ENCODE peak calls at places on chromosomes 3 and 15, in six cellular contexts. W is cardiac fibroblast; X is astrocyte of the cerebellum; G is hepatocyte; I is CD8-positive, alpha-beta T cell; D is pancreas. K is an unnamed sample.

GRCh38 chr15:32028921-32029320 is 1.4 kb upstream of the CHRNA7 start:
- DNase-seq in W (no peak), X (no peak), G (no peak), I (no peak), D (no peak), K (no peak)

GRCh38 chr3:127820221-127820870 is 2.0 kb downstream of the MGLL start:
- DNase-seq in W (peak; percentile 21), X (no peak), G (no peak), I (no peak), D (no peak), K (no peak)

GRCh38 chr3:156675744-156676466 is 1.5 kb downstream of the TIPARP start:
- DNase-seq in W (peak; percentile 92), X (peak; percentile 84), G (peak; percentile 79), I (peak; percentile 6), D (peak; percentile 41), K (peak; percentile 87)

GRCh38 chr3:195731356-195731960 is 10.7 kb downstream of the MUC20 start:
- DNase-seq in W (no peak), X (no peak), G (no peak), I (no peak), D (no peak), K (no peak)

GRCh38 chr15:66766282-66767228 is 64.5 kb downstream of the SMAD6 start:
- DNase-seq in W (no peak), X (no peak), G (peak; percentile 37), I (no peak), D (no peak), K (no peak)

GRCh38 chr3:79286882-79287281 is 480.9 kb downstream of the ROBO1 start:
- DNase-seq in W (no peak), X (no peak), G (no peak), I (no peak), D (no peak), K (no peak)

GRCh38 chr3:1987983-1988382 is 110.7 kb upstream of the CNTN4 start:
- DNase-seq in W (peak; percentile 1), X (no peak), G (peak; percentile 63), I (no peak), D (peak; percentile 13), K (no peak)

GRCh38 chr15:93035953-93036810 is 52.8 kb downstream of the RGMA start:
- DNase-seq in W (peak; percentile 45), X (no peak), G (peak; percentile 50), I (no peak), D (peak; percentile 61), K (no peak)

GRCh38 chr3:13506239-13506638 is 26.1 kb downstream of the HDAC11 start:
- DNase-seq in W (no peak), X (no peak), G (no peak), I (no peak), D (no peak), K (no peak)

GRCh38 chr3:186536883-186537553 is 7.2 kb downstream of the CRYGS start:
- DNase-seq in W (peak; percentile 32), X (no peak), G (no peak), I (no peak), D (no peak), K (no peak)

GRCh38 chr15:28133281-28133680 is 34.2 kb upstream of the OCA2 start:
- DNase-seq in W (no peak), X (no peak), G (no peak), I (no peak), D (no peak), K (no peak)

GRCh38 chr3:154615451-154615850 is 185.5 kb upstream of the GPR149 start:
- DNase-seq in W (no peak), X (no peak), G (peak; percentile 17), I (no peak), D (peak; percentile 8), K (no peak)

GRCh38 chr15:44081223-44082013 is 113.7 kb downstream of the FRMD5 start:
- DNase-seq in W (peak; percentile 34), X (peak; percentile 73), G (no peak), I (no peak), D (no peak), K (no peak)

GRCh38 chr3:72317491-72317890 is 530.8 kb downstream of the SHQ1 start:
- DNase-seq in W (no peak), X (no peak), G (no peak), I (no peak), D (peak; percentile 41), K (no peak)

GRCh38 chr3:181253796-181254195 is 264.3 kb upstream of the DNAJC19 start:
- DNase-seq in W (no peak), X (no peak), G (no peak), I (no peak), D (no peak), K (no peak)

GRCh38 chr3:184566441-184567414 is 5.1 kb downstream of the EPHB3 start:
- DNase-seq in W (no peak), X (no peak), G (no peak), I (no peak), D (peak; percentile 50), K (peak; percentile 74)

GRCh38 chr3:184568918-184569829 is 7.6 kb downstream of the EPHB3 start:
- DNase-seq in W (peak; percentile 97), X (peak; percentile 95), G (peak; percentile 91), I (no peak), D (peak; percentile 79), K (peak; percentile 95)

GRCh38 chr3:184570035-184570434 is 8.4 kb downstream of the EPHB3 start:
- DNase-seq in W (no peak), X (no peak), G (no peak), I (no peak), D (no peak), K (no peak)

GRCh38 chr3:184568591-184568917 is 7.0 kb downstream of the EPHB3 start:
- DNase-seq in W (no peak), X (no peak), G (no peak), I (no peak), D (no peak), K (no peak)

GRCh38 chr3:184567924-184568590 is 6.5 kb downstream of the EPHB3 start:
- DNase-seq in W (no peak), X (no peak), G (no peak), I (no peak), D (peak; percentile 51), K (no peak)
- H3K4me3 ChIP-seq in W (peak overlapping the region; percentile 53), X (peak overlapping the region; percentile 36), G (no peak overlapping the region), I (no peak overlapping the region), D (peak overlapping the region; percentile 51), K (no peak overlapping the region)

GRCh38 chr15:83833569-83833968 is 179.6 kb downstream of the ADAMTSL3 start:
- DNase-seq in W (no peak), X (no peak), G (no peak), I (no peak), D (no peak), K (no peak)

GRCh38 chr15:83838763-83839162 is 184.8 kb downstream of the ADAMTSL3 start:
- DNase-seq in W (no peak), X (no peak), G (no peak), I (no peak), D (no peak), K (no peak)

GRCh38 chr15:83835384-83836010 is 181.6 kb downstream of the ADAMTSL3 start:
- DNase-seq in W (no peak), X (no peak), G (no peak), I (no peak), D (no peak), K (no peak)

GRCh38 chr15:83842281-83842680 is 188.4 kb downstream of the ADAMTSL3 start:
- DNase-seq in W (no peak), X (no peak), G (no peak), I (no peak), D (no peak), K (no peak)

GRCh38 chr15:83837946-83838571 is 184.1 kb downstream of the ADAMTSL3 start:
- DNase-seq in W (peak; percentile 43), X (no peak), G (peak; percentile 52), I (no peak), D (peak; percentile 63), K (no peak)
- TF ChIP-seq CTCF in W (peak; percentile 48), X (peak; percentile 67), G (peak; percentile 59), I (no peak), D (no peak), K (no peak)

DNA sequence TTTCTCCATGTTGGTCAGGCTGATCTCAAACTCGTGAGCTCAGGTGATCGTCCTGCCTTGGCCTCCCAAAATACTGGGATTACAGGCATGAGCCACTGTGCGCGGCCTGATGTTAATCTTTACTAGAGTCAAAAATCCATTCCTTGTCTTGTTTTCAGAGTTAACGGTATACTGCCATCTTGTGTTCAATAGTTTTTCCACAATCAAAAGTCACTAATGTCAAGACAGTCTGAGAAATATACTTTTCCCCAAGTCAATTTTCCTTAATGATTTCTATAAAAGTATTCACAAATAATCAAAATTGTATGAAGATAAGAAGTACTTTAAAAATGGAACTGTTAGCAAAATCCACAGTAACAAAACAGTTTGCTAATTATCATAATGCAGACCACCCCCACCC is 8.5 kb downstream of the CRBN start:
- DNase-seq in W (peak; percentile 51), X (peak; percentile 22), G (peak; percentile 32), I (no peak), D (no peak), K (no peak)
- H3K4me3 ChIP-seq in W (no peak overlapping the region), X (no peak overlapping the region), G (no peak overlapping the region), I (no peak overlapping the region), D (no peak overlapping the region), K (no peak overlapping the region)

DNA sequence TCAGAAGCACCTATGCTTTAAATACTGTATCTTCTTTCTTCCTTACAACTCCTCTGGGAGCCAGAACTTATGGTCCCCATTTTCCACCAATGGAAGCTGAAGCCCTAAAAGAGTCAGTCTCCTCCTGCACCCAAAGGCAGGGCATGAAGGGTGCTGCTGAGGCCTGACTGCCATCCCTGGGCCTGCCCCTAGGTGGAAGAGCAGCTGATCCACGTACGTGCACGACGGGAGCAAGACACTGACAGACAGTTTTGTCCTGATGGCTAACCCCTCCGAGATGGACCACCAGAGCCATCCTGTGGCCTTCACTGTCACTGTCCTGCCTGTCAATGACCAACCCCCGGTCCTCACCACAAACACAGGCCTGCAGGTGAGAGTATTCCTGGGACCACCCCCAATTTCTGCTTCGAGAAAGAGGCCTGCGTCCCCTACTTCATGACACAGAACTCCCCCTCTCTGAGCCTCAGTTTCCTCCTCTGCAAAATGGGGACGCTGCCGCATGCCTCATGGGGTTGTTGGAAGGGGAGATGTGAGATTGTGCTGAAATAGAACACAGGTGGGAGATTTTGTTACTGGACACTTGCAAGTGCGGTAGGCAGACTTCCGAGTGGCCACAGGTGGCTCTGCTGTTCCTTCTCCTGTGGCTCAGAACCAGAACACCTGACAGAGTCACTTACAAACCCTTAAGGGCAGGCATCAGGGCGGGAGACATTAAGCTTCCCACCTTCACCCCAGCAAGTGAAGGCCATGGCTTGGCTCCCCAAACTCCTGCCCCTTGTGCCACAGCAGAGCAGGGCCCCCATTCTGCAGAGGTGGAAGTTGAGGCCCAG is 175.4 kb downstream of the TBC1D2B start:
- DNase-seq in W (no peak), X (no peak), G (no peak), I (no peak), D (no peak), K (no peak)
- TF ChIP-seq CTCF in W (peak; percentile 10), X (peak; percentile 35), G (peak; percentile 7), I (no peak), D (no peak), K (no peak)

K was measured in lower leg skin.